ENCODE peak calls at places on chromosome 1, in seven cellular contexts. A, J, X, Q, Z, U and B are unnamed samples.
A peak's percentile ranks its signal among the peaks of the same experiment; 100 is the strongest.

GRCh38 chr1:76023669-76024407 is 50.7 kb upstream of the ST6GALNAC3 start:
- DNase-seq in Z (no peak), J (no peak), A (no peak), X (no peak), U (no peak), Q (no peak), B (no peak)

GRCh38 chr1:185170291-185170848 is 13.4 kb downstream of the SWT1 start:
- DNase-seq in Q (peak; percentile 66), Z (peak; percentile 59), A (peak; percentile 86), X (peak; percentile 18), U (no peak), J (peak; percentile 41), B (no peak)

GRCh38 chr1:242017580-242018233 is 18.8 kb upstream of the MAP1LC3C start:
- DNase-seq in J (peak; percentile 64), A (peak; percentile 60), X (peak; percentile 7), Q (peak; percentile 62), Z (peak; percentile 75), U (no peak), B (no peak)

GRCh38 chr1:203504400-203505250 is 10.7 kb downstream of the OPTC start:
- DNase-seq in Q (peak; percentile 84), X (peak; percentile 62), U (peak; percentile 60), Z (peak; percentile 85), J (peak; percentile 85), A (peak; percentile 77), B (peak; percentile 90)

GRCh38 chr1:47725000-47725731 is 272.0 kb downstream of the TRABD2B start:
- DNase-seq in U (no peak), Q (no peak), A (peak; percentile 26), Z (no peak), J (peak; percentile 61), X (no peak), B (no peak)

GRCh38 chr1:198903203-198903602 is 264.4 kb downstream of the PTPRC start:
- DNase-seq in Z (no peak), A (no peak), Q (no peak), U (no peak), X (peak; percentile 38), J (no peak), B (no peak)

GRCh38 chr1:182625716-182626504 is 21.7 kb upstream of the RGS16 start:
- DNase-seq in Q (peak; percentile 30), U (no peak), J (no peak), X (no peak), Z (no peak), A (no peak), B (no peak)

GRCh38 chr1:165679282-165680036 is 18.9 kb downstream of the ALDH9A1 start:
- DNase-seq in J (no peak), Q (no peak), A (no peak), Z (no peak), U (no peak), X (no peak), B (no peak)

GRCh38 chr1:153792631-153793041 is 17.4 kb downstream of the SLC27A3 start:
- DNase-seq in J (no peak), Z (peak; percentile 20), A (no peak), U (no peak), X (no peak), Q (no peak), B (no peak)

GRCh38 chr1:200894712-200895447 is at the start of gene INAVA:
- DNase-seq in Q (no peak), A (no peak), J (peak; percentile 87), Z (no peak), U (no peak), X (no peak), B (no peak)

GRCh38 chr1:69263982-69264381 is 303.7 kb upstream of the LRRC7 start:
- DNase-seq in U (no peak), X (no peak), Z (no peak), Q (no peak), A (no peak), J (no peak), B (no peak)

GRCh38 chr1:216742625-216743024 is 19.4 kb upstream of the ESRRG start:
- DNase-seq in X (no peak), A (no peak), U (no peak), Z (no peak), J (peak; percentile 13), Q (peak; percentile 3), B (no peak)

GRCh38 chr1:45526135-45526644 is 4.5 kb upstream of the PRDX1 start:
- DNase-seq in J (no peak), A (no peak), X (no peak), U (no peak), Q (no peak), Z (no peak), B (no peak)

GRCh38 chr1:240107058-240107684 is 15.5 kb downstream of the FMN2 start:
- DNase-seq in X (no peak), Z (no peak), A (no peak), Q (peak; percentile 77), J (no peak), U (no peak), B (no peak)

GRCh38 chr1:153431928-153432327 is 15.6 kb downstream of the S100A7A start:
- DNase-seq in X (no peak), A (no peak), J (no peak), Q (no peak), U (no peak), Z (no peak), B (no peak)

GRCh38 chr1:10530281-10530740 is 55.6 kb downstream of the PEX14 start:
- DNase-seq in Q (no peak), A (peak; percentile 70), U (peak; percentile 44), X (no peak), Z (no peak), J (no peak), B (peak; percentile 87)

GRCh38 chr1:59116920-59117542 is 179.9 kb upstream of the FGGY start:
- DNase-seq in U (no peak), A (peak; percentile 19), X (no peak), Z (no peak), Q (peak; percentile 75), J (no peak), B (no peak)

GRCh38 chr1:33163621-33164071 is 18.2 kb downstream of the TRIM62 start:
- DNase-seq in J (no peak), U (no peak), X (no peak), Z (no peak), A (peak; percentile 29), Q (peak; percentile 79), B (peak; percentile 95)

GRCh38 chr1:156664046-156664948 is 12.9 kb downstream of the NES start:
- DNase-seq in A (no peak), X (peak; percentile 36), Q (peak; percentile 76), J (no peak), Z (no peak), U (no peak), B (no peak)

GRCh38 chr1:198937231-198938031 is 298.6 kb downstream of the PTPRC start:
- DNase-seq in U (no peak), J (peak; percentile 66), X (peak; percentile 66), Q (peak; percentile 92), Z (peak; percentile 69), A (peak; percentile 94), B (no peak)

GRCh38 chr1:31238612-31238985 is 1.1 kb downstream of the NKAIN1 start:
- DNase-seq in A (no peak), U (no peak), X (no peak), J (no peak), Q (no peak), Z (no peak), B (no peak)

GRCh38 chr1:199087081-199087614 is 448.3 kb downstream of the PTPRC start:
- DNase-seq in Z (no peak), X (no peak), U (no peak), Q (no peak), J (no peak), A (no peak), B (no peak)

GRCh38 chr1:91124989-91125417 is 103.2 kb upstream of the ZNF644 start:
- DNase-seq in X (no peak), Z (no peak), J (no peak), A (no peak), U (no peak), Q (no peak), B (no peak)

GRCh38 chr1:209160230-209160629 is 423.3 kb upstream of the CAMK1G start:
- DNase-seq in X (no peak), Z (no peak), J (no peak), Q (no peak), U (no peak), A (no peak), B (no peak)